ENCODE peak calls at places on chromosomes 6 and 20, in five cellular contexts. L is PC-3, E is GM23248, T is mammary epithelial cell, K is fibroblast of lung. W is an unnamed sample.

GRCh38 chr6:11644601-11645000 is 107.1 kb downstream of the TMEM170B start:
- DNase-seq in T (no peak), K (no peak), E (no peak), L (no peak), W (no peak)

GRCh38 chr6:74587386-74587785 is 618.5 kb downstream of the COL12A1 start:
- DNase-seq in L (no peak), T (no peak), E (no peak), K (no peak), W (no peak)

GRCh38 chr6:87897581-87898147 is 150.0 kb upstream of the SPACA1 start:
- DNase-seq in T (no peak), E (peak; percentile 47), L (no peak), K (peak; percentile 17), W (no peak)

GRCh38 chr6:48826884-48827701 is 636.0 kb downstream of the MMUT start:
- DNase-seq in K (peak; percentile 96), T (peak; percentile 100), E (peak; percentile 97), L (peak; percentile 99), W (no peak)

GRCh38 chr6:109143191-109143590 is 47.9 kb downstream of the CEP57L1 start:
- DNase-seq in T (no peak), L (no peak), E (no peak), K (peak; percentile 15), W (no peak)

GRCh38 chr20:10603971-10604864 is 69.6 kb downstream of the JAG1 start:
- DNase-seq in L (peak; percentile 96), E (peak; percentile 90), T (peak; percentile 86), K (peak; percentile 96), W (no peak)

GRCh38 chr6:169172946-169173345 is 80.7 kb downstream of the THBS2 start:
- DNase-seq in L (no peak), E (peak; percentile 38), T (no peak), K (peak; percentile 20), W (no peak)

GRCh38 chr6:14068133-14068532 is 49.4 kb upstream of the CD83 start:
- DNase-seq in E (peak; percentile 86), L (peak; percentile 96), T (peak; percentile 85), K (peak; percentile 86), W (no peak)

GRCh38 chr6:89347825-89348224 is 4.7 kb downstream of the UBE2J1 start:
- DNase-seq in T (no peak), K (peak; percentile 25), L (no peak), E (peak; percentile 44), W (no peak)

GRCh38 chr6:135419162-135419561 is 78.4 kb downstream of the AHI1 start:
- DNase-seq in K (peak; percentile 78), E (peak; percentile 66), T (no peak), L (no peak), W (no peak)

GRCh38 chr6:2412731-2413130 is 167.3 kb upstream of the GMDS start:
- DNase-seq in K (peak; percentile 51), T (peak; percentile 59), E (peak; percentile 82), L (peak; percentile 52), W (no peak)

GRCh38 chr6:160871320-160871719 is 120.2 kb upstream of the MAP3K4 start:
- DNase-seq in E (no peak), L (no peak), T (no peak), K (no peak), W (no peak)

GRCh38 chr6:3419624-3420272 is 37.1 kb downstream of the SLC22A23 start:
- DNase-seq in T (peak; percentile 79), E (peak; percentile 96), K (peak; percentile 37), L (peak; percentile 89), W (no peak)

GRCh38 chr20:19976595-19977372 is 40.4 kb upstream of the NAA20 start:
- DNase-seq in T (peak; percentile 77), E (peak; percentile 91), K (peak; percentile 84), L (peak; percentile 82), W (no peak)

GRCh38 chr6:106064766-106065165 is 21.4 kb upstream of the PRDM1 start:
- DNase-seq in T (no peak), K (no peak), L (no peak), E (peak; percentile 68), W (no peak)

GRCh38 chr20:60048634-60049578 is 90.7 kb downstream of the CDH26 start:
- DNase-seq in T (no peak), K (no peak), L (no peak), E (no peak), W (no peak)

GRCh38 chr6:170178561-170179477 is 112.1 kb downstream of the DLL1 start:
- DNase-seq in L (peak; percentile 93), E (peak; percentile 95), T (peak; percentile 69), K (peak; percentile 80), W (no peak)

GRCh38 chr20:50323777-50324604 is 133.4 kb downstream of the CEBPB start:
- DNase-seq in K (no peak), L (no peak), E (no peak), T (no peak), W (no peak)

GRCh38 chr20:6654490-6655247 is 112.8 kb upstream of the BMP2 start:
- DNase-seq in T (peak; percentile 97), E (peak; percentile 7), L (peak; percentile 76), K (peak; percentile 49), W (no peak)

GRCh38 chr6:161152904-161153662 is 120.8 kb downstream of the AGPAT4 start:
- DNase-seq in L (no peak), E (peak; percentile 48), K (peak; percentile 22), T (no peak), W (no peak)

GRCh38 chr6:26205161-26205624 is 118.0 kb downstream of the HFE start:
- DNase-seq in E (peak; percentile 72), K (peak; percentile 92), T (peak; percentile 74), L (peak; percentile 73), W (peak; percentile 83)

GRCh38 chr6:115001726-115002436 is 659.1 kb upstream of the HS3ST5 start:
- DNase-seq in E (no peak), T (peak; percentile 3), K (no peak), L (peak; percentile 4), W (no peak)

GRCh38 chr20:5731753-5732366 is 18.3 kb upstream of the SHLD1 start:
- DNase-seq in L (no peak), E (no peak), K (no peak), T (peak; percentile 28), W (no peak)

GRCh38 chr20:61846074-61846473 is 219.6 kb downstream of the TAF4 start:
- DNase-seq in K (no peak), E (no peak), L (no peak), T (no peak), W (no peak)

DNA sequence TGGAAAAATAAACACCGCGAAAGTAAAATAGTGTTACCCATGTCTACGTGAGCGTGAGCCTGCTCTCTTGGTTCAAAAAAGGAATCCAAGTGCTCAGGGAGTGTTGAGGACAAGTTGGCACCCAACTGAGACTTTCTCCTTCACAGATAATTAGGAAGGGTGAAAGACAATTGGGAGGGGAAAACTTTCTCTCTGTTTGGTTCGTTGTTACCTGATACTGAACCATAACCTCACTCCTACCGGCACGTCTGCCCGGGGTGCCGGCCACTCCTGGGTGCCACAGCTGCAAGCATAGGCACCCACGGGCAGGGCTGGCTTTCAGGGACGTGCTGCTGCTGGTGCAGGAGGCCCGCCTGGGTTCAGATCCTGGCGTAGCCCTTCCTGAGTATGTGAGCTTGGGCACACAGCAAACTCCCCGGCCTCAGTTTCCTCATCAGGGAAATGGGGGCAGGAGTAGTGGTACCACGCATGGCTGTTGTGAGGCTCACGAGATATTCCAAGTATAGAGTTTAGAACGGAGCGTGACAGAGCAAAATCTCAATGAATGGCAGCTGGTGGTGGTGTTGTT is 38.2 kb upstream of the PMEPA1 start:
- DNase-seq in E (no peak), K (no peak), T (no peak), L (no peak), W (no peak)
- H3K27ac ChIP-seq in E (no peak overlapping the region), K (no peak overlapping the region), T (no peak overlapping the region), L (peak overlapping the region; percentile 43), W (no peak overlapping the region)

GRCh38 chr6:31010393-31011060 is at the start of gene MUC22:
- DNase-seq in E (peak; percentile 51), L (peak; percentile 66), T (peak; percentile 69), K (peak; percentile 6), W (no peak)

GRCh38 chr6:31007694-31008093 is 2.6 kb upstream of the MUC22 start:
- DNase-seq in E (peak; percentile 66), T (peak; percentile 76), L (peak; percentile 97), K (peak; percentile 65), W (no peak)

GRCh38 chr6:31009731-31010130 is 543 bp upstream of the MUC22 start:
- DNase-seq in K (no peak), T (no peak), L (peak; percentile 87), E (no peak), W (no peak)

GRCh38 chr6:31005249-31006020 is 4.8 kb upstream of the MUC22 start:
- DNase-seq in E (no peak), K (no peak), T (no peak), L (no peak), W (no peak)

GRCh38 chr6:31008165-31008564 is 2.1 kb upstream of the MUC22 start:
- DNase-seq in T (no peak), K (no peak), L (no peak), E (no peak), W (no peak)
- H3K9ac ChIP-seq in T (no peak overlapping the region), K (no peak overlapping the region), L (peak overlapping the region; percentile 7), E (no peak overlapping the region), W (no peak overlapping the region)

GRCh38 chr6:21882066-21882465 is 288.5 kb downstream of the SOX4 start:
- DNase-seq in L (no peak), K (no peak), E (no peak), T (no peak), W (no peak)

GRCh38 chr6:21885101-21885500 is 291.6 kb downstream of the SOX4 start:
- DNase-seq in E (peak; percentile 20), T (no peak), L (no peak), K (no peak), W (no peak)

GRCh38 chr6:21883929-21884328 is 290.4 kb downstream of the SOX4 start:
- DNase-seq in E (no peak), L (no peak), T (no peak), K (no peak), W (no peak)

GRCh38 chr6:21885532-21886089 is 292.1 kb downstream of the SOX4 start:
- DNase-seq in E (peak; percentile 90), T (peak; percentile 79), L (peak; percentile 20), K (peak; percentile 91), W (no peak)

DNA sequence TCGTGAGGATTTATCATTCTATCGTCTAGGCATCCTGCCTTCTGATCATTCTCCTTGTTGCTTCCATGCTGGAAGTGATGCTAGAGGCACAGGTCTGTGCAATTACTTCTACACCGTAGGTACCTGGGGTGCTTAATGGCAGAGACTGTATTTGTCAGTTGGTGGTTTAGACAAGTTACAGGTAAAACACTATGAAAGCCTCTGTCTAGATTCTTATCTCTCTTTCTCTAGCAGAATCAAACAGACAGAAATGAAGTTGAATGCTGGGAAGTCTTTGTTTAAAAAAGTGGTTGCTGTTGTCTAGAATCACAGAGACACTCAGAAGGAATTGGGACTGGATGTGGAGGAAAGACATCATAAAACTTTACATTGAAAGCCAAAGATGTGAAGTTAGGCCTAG is 290.0 kb downstream of the SOX4 start:
- DNase-seq in E (no peak), K (no peak), T (no peak), L (no peak), W (no peak)
- H3K4me3 ChIP-seq in E (no peak overlapping the region), K (no peak overlapping the region), T (no peak overlapping the region), L (no peak overlapping the region), W (no peak overlapping the region)

DNA sequence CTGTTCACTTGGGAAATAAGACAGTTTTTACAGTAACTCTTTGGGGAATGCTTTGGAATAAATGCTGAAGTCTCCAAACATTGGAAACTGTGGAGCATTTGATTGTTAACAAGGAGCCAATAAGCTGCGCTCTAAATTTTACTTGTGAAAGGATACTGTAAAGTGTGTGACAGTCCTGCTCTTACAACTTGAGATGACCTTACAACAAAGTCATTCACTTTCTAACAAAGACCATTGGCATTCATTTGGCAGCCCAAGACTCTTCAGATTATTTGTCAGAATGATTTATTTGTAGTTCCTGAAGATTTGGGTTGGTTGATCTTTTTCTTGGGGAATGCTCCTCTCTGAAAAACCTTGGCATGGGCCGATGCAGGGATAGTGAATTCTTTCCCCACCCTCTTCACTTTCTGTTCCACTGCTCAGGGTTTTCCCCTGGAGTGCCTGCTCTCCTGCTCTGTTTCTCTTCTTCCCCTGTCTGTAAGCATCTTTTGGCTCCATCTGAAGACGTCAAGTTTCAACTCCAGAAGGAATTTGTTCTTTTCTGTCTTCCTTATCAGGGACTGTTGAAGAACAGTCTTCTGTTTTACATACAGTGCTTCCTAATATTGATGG is 116.4 kb downstream of the AKAP7 start:
- DNase-seq in T (no peak), E (no peak), K (no peak), L (no peak), W (no peak)
- H3K27ac ChIP-seq in T (no peak overlapping the region), E (no peak overlapping the region), K (no peak overlapping the region), L (no peak overlapping the region), W (peak overlapping the region; percentile 87)

W was measured in SK-N-MC.